ENCODE peak calls at places on chromosomes 2 and 18, in six cellular contexts. E, L, V, S, I and M are unnamed samples.
A peak's percentile ranks its signal among the peaks of the same experiment; 100 is the strongest.

GRCh38 chr2:136056077-136056688 is 61.8 kb downstream of the CXCR4 start:
- DNase-seq in E (no peak), L (no peak), V (no peak), S (peak; percentile 67), I (no peak), M (no peak)

GRCh38 chr2:164937864-164938401 is 17.4 kb downstream of the SLC38A11 start:
- DNase-seq in E (no peak), L (no peak), V (peak; percentile 85), S (no peak), I (no peak), M (no peak)

GRCh38 chr18:13500891-13501887 is 225.2 kb downstream of the FAM210A start:
- DNase-seq in E (no peak), L (no peak), V (no peak), S (no peak), I (no peak), M (no peak)

GRCh38 chr2:3613524-3613905 is 18.6 kb downstream of the COLEC11 start:
- DNase-seq in E (no peak), L (no peak), V (no peak), S (no peak), I (no peak), M (no peak)

GRCh38 chr2:172208881-172209325 is 106.2 kb upstream of the DLX2 start:
- DNase-seq in E (no peak), L (no peak), V (no peak), S (no peak), I (no peak), M (peak; percentile 72)

GRCh38 chr2:181471783-181472182 is 14.6 kb downstream of the ITGA4 start:
- DNase-seq in E (no peak), L (no peak), V (no peak), S (no peak), I (no peak), M (no peak)

GRCh38 chr2:58377181-58377580 is 136.1 kb upstream of the FANCL start:
- DNase-seq in E (no peak), L (no peak), V (no peak), S (no peak), I (no peak), M (no peak)

GRCh38 chr2:29878898-29879297 is 42.5 kb downstream of the ALK start:
- DNase-seq in E (no peak), L (no peak), V (no peak), S (no peak), I (no peak), M (no peak)

GRCh38 chr2:26528870-26529269 is 50.9 kb upstream of the OTOF start:
- DNase-seq in E (no peak), L (no peak), V (no peak), S (no peak), I (no peak), M (no peak)

GRCh38 chr2:54988612-54989011 is 61.6 kb downstream of the RTN4 start:
- DNase-seq in E (no peak), L (no peak), V (no peak), S (no peak), I (no peak), M (no peak)
- TF ChIP-seq GABPA in E (no peak), L (no peak), V (no peak), S (no peak), I (no peak), M (no peak)

DNA sequence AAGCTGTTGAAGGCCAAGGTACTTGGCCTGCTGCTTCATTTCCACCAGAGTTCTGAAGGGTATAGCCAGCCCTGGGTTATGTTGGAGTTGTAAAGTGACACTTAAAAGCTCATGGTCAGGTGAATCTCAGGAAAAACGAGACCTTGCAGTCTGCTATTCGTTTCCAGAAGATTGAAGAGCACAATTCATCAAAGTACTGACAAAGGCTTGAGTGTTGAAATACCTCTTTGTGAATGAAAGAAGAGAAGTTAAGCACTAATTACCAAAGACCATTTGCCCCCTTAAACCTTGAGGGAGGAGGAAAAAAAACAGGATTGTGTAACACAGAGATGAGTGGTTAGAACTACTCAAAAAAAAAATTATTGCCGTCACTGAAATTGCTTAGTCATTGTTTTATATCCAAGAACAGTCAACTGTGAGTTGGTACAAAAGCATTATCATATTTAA is 48.6 kb downstream of the MAP2 start:
- DNase-seq in E (no peak), L (no peak), V (no peak), S (no peak), I (no peak), M (peak; percentile 67)
- TF ChIP-seq POLR2AphosphoS5 in E (no peak), L (no peak), V (no peak), S (no peak), I (no peak), M (no peak)

DNA sequence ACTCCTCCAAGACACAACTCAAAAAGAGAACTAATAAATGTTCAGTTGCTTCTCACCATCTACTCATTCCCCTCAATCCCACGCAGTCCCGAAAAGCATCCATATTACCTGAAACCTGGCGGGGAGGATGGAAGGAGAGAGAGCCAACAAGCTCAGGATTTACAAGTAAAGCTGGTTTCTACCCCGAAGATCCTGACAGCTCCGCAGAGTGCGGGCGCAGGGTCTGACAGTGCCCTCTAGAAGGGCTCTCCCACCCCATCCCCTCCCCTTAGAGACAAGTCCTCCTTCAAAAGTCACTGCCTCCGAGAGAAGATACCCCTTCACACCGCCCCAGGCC is 662 bp downstream of the RAB1A start:
- DNase-seq in E (no peak), L (no peak), V (no peak), S (no peak), I (no peak), M (no peak)
- TF ChIP-seq GABPA in E (no peak), L (no peak), V (no peak), S (no peak), I (no peak), M (no peak)

GRCh38 chr2:10331033-10331701 is 28.5 kb downstream of the HPCAL1 start:
- DNase-seq in E (peak; percentile 58), L (no peak), V (no peak), S (peak; percentile 40), I (no peak), M (peak; percentile 83)
- TF ChIP-seq POLR2AphosphoS5 in E (no peak), L (no peak), V (no peak), S (no peak), I (no peak), M (no peak)